ENCODE peak calls at places on chromosomes 6 and 20, in six cellular contexts. K is brain microvascular endothelial cell, A is ovary, Z is vagina, Q is cardiac muscle cell, J is heart left ventricle. R is an unnamed sample. For H3K27me3, the result is how much of the 10 kb centered on the place peaks cover.

GRCh38 chr6:26033132-26033941 is 53.9 kb upstream of the HFE start:
- DNase-seq in K (peak), A (peak), Z (no peak), Q (peak), J (peak), R (peak)

GRCh38 chr6:64683682-64684081 is 1023.3 kb downstream of the EYS start:
- DNase-seq in K (peak), A (no peak), Z (no peak), Q (peak), J (no peak), R (no peak)

GRCh38 chr20:44576297-44576696 is 6.1 kb upstream of the PKIG start:
- DNase-seq in K (peak), A (no peak), Z (no peak), Q (no peak), J (no peak), R (no peak)

GRCh38 chr6:10259676-10260075 is 155.2 kb downstream of the TFAP2A start:
- DNase-seq in K (no peak), A (no peak), Z (no peak), Q (no peak), J (no peak), R (no peak)

GRCh38 chr20:10925767-10926166 is 252.0 kb upstream of the JAG1 start:
- DNase-seq in K (peak), A (no peak), Z (no peak), Q (no peak), J (no peak), R (no peak)

GRCh38 chr6:38264605-38265004 is 375.1 kb downstream of the BTBD9 start:
- DNase-seq in K (peak), A (no peak), Z (no peak), Q (peak), J (no peak), R (no peak)

GRCh38 chr6:4125500-4125899 is 9.9 kb downstream of the ECI2 start:
- DNase-seq in K (peak), A (no peak), Z (no peak), Q (no peak), J (no peak), R (no peak)

GRCh38 chr20:33686008-33686983 is at the start of gene E2F1:
- DNase-seq in K (peak), A (peak), Z (no peak), Q (peak), J (peak), R (peak)

GRCh38 chr6:14354919-14355572 is 237.5 kb downstream of the CD83 start:
- DNase-seq in K (peak), A (peak), Z (no peak), Q (no peak), J (peak), R (no peak)

GRCh38 chr6:148144917-148145521 is 197.6 kb upstream of the SASH1 start:
- DNase-seq in K (peak), A (peak), Z (no peak), Q (peak), J (peak), R (peak)

GRCh38 chr6:34145161-34146020 is 496 bp downstream of the GRM4 start:
- DNase-seq in K (peak), A (no peak), Z (no peak), Q (peak), J (no peak), R (peak)

GRCh38 chr6:12896208-12896733 is 179.7 kb downstream of the PHACTR1 start:
- DNase-seq in K (no peak), A (no peak), Z (no peak), Q (no peak), J (no peak), R (no peak)

GRCh38 chr20:43749734-43750294 is 23.0 kb upstream of the GTSF1L start:
- DNase-seq in K (peak), A (peak), Z (no peak), Q (peak), J (peak), R (peak)

GRCh38 chr20:38961530-38962043 is 557 bp upstream of the DHX35 start:
- DNase-seq in K (no peak), A (no peak), Z (no peak), Q (no peak), J (no peak), R (no peak)

GRCh38 chr6:56808871-56809359 is 146.0 kb upstream of the BEND6 start:
- DNase-seq in K (peak), A (no peak), Z (no peak), Q (peak), J (no peak), R (no peak)

GRCh38 chr20:5845686-5846651 is 95.8 kb downstream of the SHLD1 start:
- DNase-seq in K (peak), A (no peak), Z (no peak), Q (no peak), J (no peak), R (no peak)

GRCh38 chr6:80607814-80608391 is 501.4 kb downstream of the BCKDHB start:
- DNase-seq in K (peak), A (no peak), Z (no peak), Q (no peak), J (no peak), R (no peak)

GRCh38 chr6:27863962-27864905 is 48.0 kb downstream of the OR2B2 start:
- DNase-seq in K (peak), A (peak), Z (no peak), Q (no peak), J (no peak), R (no peak)

GRCh38 chr20:61743606-61744005 is 322.1 kb downstream of the TAF4 start:
- DNase-seq in K (no peak), A (no peak), Z (no peak), Q (no peak), J (no peak), R (no peak)

GRCh38 chr6:63709148-63709547 is 73.5 kb downstream of the PHF3 start:
- DNase-seq in K (no peak), A (no peak), Z (no peak), Q (no peak), J (no peak), R (no peak)

GRCh38 chr6:130244728-130245127 is 22.0 kb upstream of the SAMD3 start:
- DNase-seq in K (no peak), A (no peak), Z (no peak), Q (no peak), J (no peak), R (no peak)

GRCh38 chr6:161954699-161955276 is 680.9 kb upstream of the AGPAT4 start:
- DNase-seq in K (no peak), A (no peak), Z (no peak), Q (no peak), J (no peak), R (no peak)

GRCh38 chr20:4726710-4727391 is 5.1 kb downstream of the PRND start:
- DNase-seq in K (peak), A (no peak), Z (no peak), Q (peak), J (no peak), R (no peak)

GRCh38 chr20:18224968-18225568 is 63.3 kb upstream of the ZNF133 start:
- DNase-seq in K (peak), A (peak), Z (no peak), Q (peak), J (no peak), R (no peak)

GRCh38 chr6:149332602-149333311 is 15.2 kb downstream of the TAB2 start:
- DNase-seq in K (no peak), A (no peak), Z (no peak), Q (no peak), J (no peak), R (no peak)

GRCh38 chr20:37384683-37385174 is 38.8 kb downstream of the SRC start:
- DNase-seq in K (peak), A (peak), Z (no peak), Q (peak), J (peak), R (peak)

GRCh38 chr6:13485923-13486557 is 1.4 kb downstream of the GFOD1 start:
- DNase-seq in K (no peak), A (no peak), Z (no peak), Q (peak), J (peak), R (peak)

GRCh38 chr6:75118925-75119515 is 86.8 kb downstream of the COL12A1 start:
- DNase-seq in K (no peak), A (no peak), Z (no peak), Q (no peak), J (no peak), R (no peak)

GRCh38 chr6:146587448-146587847 is 11.3 kb upstream of the ADGB start:
- DNase-seq in K (no peak), A (no peak), Z (no peak), Q (no peak), J (no peak), R (no peak)

GRCh38 chr20:5170341-5170740 is 43.5 kb downstream of the CDS2 start:
- DNase-seq in K (no peak), A (no peak), Z (no peak), Q (no peak), J (no peak), R (peak)

GRCh38 chr6:144781836-144782235 is 496.7 kb downstream of the UTRN start:
- DNase-seq in K (no peak), A (no peak), Z (no peak), Q (no peak), J (no peak), R (no peak)

GRCh38 chr6:130396722-130397121 is 30.9 kb downstream of the TMEM200A start:
- DNase-seq in K (no peak), A (no peak), Z (no peak), Q (no peak), J (no peak), R (no peak)

GRCh38 chr6:134787261-134787871 is 162.5 kb downstream of the ALDH8A1 start:
- DNase-seq in K (peak), A (no peak), Z (no peak), Q (no peak), J (no peak), R (no peak)

GRCh38 chr20:59469266-59470252 is 134.8 kb upstream of the PHACTR3 start:
- DNase-seq in K (no peak), A (no peak), Z (no peak), Q (no peak), J (no peak), R (no peak)

GRCh38 chr20:25576783-25577530 is 8.4 kb downstream of the NINL start:
- DNase-seq in K (no peak), A (no peak), Z (no peak), Q (no peak), J (no peak), R (no peak)

GRCh38 chr6:30716879-30717128 is 277 bp downstream of the MDC1 start:
- DNase-seq in K (no peak), A (no peak), Z (no peak), Q (no peak), J (no peak), R (no peak)

GRCh38 chr20:46959081-46959692 is 64.5 kb downstream of the EYA2 start:
- DNase-seq in K (peak), A (no peak), Z (no peak), Q (no peak), J (no peak), R (no peak)

DNA sequence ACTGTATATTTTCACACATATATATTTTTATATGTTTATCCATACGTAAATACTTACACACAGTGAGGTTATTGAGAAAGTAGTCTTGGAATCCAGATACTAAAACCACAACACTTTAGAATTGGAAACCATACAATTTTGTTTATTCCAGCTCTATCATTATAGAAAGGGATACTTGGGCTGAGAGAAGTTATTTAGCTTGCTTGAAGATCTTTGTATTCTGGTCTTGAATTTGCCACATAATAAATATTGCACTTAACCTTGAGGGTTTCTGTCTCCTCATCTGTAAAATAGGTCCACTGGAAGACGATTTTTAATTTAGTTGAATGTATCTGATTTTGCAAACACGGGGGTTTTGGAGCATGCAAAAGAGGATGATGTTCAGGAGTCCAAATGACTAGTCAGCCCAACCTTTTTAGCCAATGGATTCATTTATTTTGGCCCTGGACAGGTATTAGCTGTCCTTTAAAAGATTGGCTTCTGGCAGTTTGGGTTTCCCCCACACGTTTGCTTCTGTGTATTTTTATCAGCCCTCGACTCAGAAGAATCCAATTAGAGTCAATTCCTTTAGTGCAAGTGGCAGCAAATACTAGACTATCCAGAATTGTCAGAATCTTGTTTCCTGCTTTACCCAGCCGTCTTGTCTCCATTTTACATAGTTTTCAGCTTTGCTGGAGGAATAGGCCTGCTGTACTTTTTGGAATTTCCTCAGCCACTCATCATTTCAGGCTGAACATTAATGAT is 62.4 kb upstream of the ZNF217 start:
- DNase-seq in K (no peak), A (no peak), Z (no peak), Q (no peak), J (no peak), R (no peak)
- H3K27ac ChIP-seq in K (peak), A (peak), Z (peak), Q (peak), J (peak), R (no peak)

DNA sequence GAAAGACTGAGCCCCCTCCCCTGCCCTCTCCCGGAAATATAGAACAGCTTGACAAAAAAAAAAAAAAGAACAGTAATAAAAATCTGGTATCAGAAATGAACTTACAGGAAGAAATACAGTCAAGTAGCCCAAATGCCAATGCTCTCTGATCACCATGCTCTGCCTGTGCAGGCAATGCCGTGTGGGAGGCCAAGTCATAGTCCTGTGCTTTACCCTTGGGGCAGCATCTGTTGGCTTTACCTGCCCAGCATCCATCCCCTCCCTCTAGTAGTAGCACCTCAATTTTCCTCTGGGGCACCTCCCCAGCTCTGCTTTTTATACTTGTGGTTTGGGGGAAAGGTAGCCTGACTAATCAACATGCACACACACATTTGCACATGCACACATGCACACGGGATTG is 70.3 kb downstream of the RIPOR3 start:
- DNase-seq in K (no peak), A (no peak), Z (no peak), Q (no peak), J (no peak), R (no peak)
- TF ChIP-seq CTCF in K (no peak), A (no peak), Z (no peak), Q (no peak), J (no peak), R (no peak)

GRCh38 chr20:63005240-63005861 is 1.4 kb downstream of the BHLHE23 start:
- DNase-seq in K (no peak), A (no peak), Z (no peak), Q (no peak), J (no peak), R (no peak)

GRCh38 chr20:63005862-63006564 is 751 bp downstream of the BHLHE23 start:
- DNase-seq in K (no peak), A (no peak), Z (no peak), Q (peak), J (no peak), R (no peak)

GRCh38 chr20:63002511-63002910 is 4.3 kb downstream of the BHLHE23 start:
- DNase-seq in K (no peak), A (no peak), Z (no peak), Q (no peak), J (no peak), R (no peak)

GRCh38 chr20:63004607-63005211 is 2.1 kb downstream of the BHLHE23 start:
- DNase-seq in K (no peak), A (no peak), Z (no peak), Q (no peak), J (no peak), R (no peak)

GRCh38 chr20:63003546-63003945 is 3.2 kb downstream of the BHLHE23 start:
- DNase-seq in K (no peak), A (no peak), Z (no peak), Q (no peak), J (no peak), R (no peak)
- H3K27me3 ChIP-seq in K (half or more), A (under half), Z (under half), Q (half or more), J (half or more), R (under half)

DNA sequence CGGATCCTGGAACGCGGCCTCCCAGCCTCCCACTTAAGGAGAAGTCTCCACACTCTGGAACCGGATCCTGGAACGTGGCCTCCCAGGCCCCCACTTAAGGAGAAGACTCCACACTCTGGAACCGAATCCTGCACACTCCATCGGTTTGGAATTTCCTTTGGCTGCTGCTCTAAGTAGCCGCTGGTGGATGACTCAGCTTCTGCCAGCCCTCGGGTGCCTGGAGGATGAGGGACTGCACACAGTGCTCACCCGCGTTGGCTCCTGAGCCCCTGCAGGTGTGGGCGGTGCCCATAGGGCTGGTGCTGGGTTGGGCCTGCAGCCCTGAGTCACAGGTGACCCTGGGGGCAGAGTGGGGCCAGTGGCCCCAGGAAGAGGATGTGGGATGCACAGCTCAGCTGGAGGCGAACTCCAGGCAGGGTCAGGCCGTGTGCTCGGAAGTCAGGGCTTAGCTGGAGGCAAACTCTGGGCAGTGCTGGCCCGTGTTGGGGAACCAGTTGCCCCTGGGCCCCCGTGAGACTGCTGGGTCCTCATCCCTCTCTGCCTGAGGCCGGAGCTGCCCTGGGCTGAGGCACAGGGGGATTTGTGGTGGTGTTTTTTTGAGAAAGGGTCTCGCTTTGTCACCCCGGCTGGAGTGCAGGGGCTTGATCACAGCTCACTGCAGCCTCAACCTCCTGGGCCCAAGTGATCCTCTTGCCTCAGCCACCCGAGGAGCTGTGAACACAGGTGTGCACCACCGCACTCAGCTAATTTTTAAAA is 13.9 kb upstream of the TNFRSF6B start:
- DNase-seq in K (peak), A (no peak), Z (no peak), Q (no peak), J (peak), R (no peak)
- H3K27ac ChIP-seq in K (peak), A (no peak), Z (peak), Q (no peak), J (peak), R (no peak)

GRCh38 chr6:28985396-28986164 is 19.5 kb downstream of the ZNF311 start:
- DNase-seq in K (peak), A (peak), Z (no peak), Q (peak), J (peak), R (peak)

GRCh38 chr6:28983838-28984237 is 21.3 kb downstream of the ZNF311 start:
- DNase-seq in K (no peak), A (no peak), Z (no peak), Q (no peak), J (no peak), R (no peak)

GRCh38 chr6:28988536-28989415 is 16.3 kb downstream of the ZNF311 start:
- DNase-seq in K (peak), A (peak), Z (no peak), Q (peak), J (peak), R (no peak)
- TF ChIP-seq CTCF in K (peak), A (no peak), Z (no peak), Q (peak), J (peak), R (no peak)

DNA sequence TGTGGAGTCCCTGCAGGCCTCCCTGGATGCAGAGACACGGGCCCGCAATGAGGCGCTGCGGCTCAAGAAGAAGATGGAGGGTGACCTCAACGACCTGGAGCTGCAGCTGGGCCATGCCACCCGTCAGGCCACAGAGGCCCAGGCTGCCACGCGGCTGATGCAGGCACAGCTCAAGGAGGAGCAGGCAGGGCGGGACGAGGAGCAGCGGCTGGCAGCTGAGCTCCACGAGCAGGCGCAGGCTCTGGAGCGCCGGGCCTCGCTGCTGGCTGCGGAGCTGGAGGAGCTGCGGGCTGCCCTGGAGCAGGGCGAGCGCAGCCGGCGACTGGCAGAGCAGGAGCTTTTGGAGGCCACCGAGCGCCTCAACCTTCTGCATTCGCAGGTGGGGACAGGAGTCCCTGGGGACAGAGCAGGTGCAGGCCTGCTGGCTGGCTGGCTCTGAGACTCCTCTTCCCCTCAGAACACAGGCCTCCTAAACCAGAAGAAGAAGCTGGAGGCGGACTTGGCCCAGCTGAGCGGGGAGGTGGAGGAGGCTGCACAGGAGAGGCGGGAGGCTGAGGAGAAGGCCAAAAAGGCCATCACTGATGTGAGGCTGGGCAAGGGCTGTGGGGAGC is 44.7 kb downstream of the MYH7B start:
- DNase-seq in K (no peak), A (no peak), Z (no peak), Q (no peak), J (no peak), R (no peak)
- H3K27me3 ChIP-seq in K (under half), A (under half), Z (under half), Q (under half), J (under half), R (under half)

GRCh38 chr6:35759401-35759800 is 17.0 kb upstream of the CLPSL2 start:
- DNase-seq in K (no peak), A (no peak), Z (no peak), Q (no peak), J (no peak), R (no peak)

GRCh38 chr6:35769211-35769610 is 7.2 kb upstream of the CLPSL2 start:
- DNase-seq in K (no peak), A (no peak), Z (no peak), Q (no peak), J (no peak), R (no peak)

GRCh38 chr6:35765739-35766138 is 10.7 kb upstream of the CLPSL2 start:
- DNase-seq in K (no peak), A (no peak), Z (no peak), Q (no peak), J (no peak), R (no peak)

GRCh38 chr6:35764238-35764896 is 12.0 kb upstream of the CLPSL2 start:
- DNase-seq in K (no peak), A (no peak), Z (no peak), Q (peak), J (no peak), R (no peak)
- H3K27ac ChIP-seq in K (no peak), A (no peak), Z (no peak), Q (no peak), J (no peak), R (no peak)

R was measured in WERI-Rb-1.